ENCODE peak calls at places on chromosome 9, in six cellular contexts. B is caudate nucleus, Y is progenitor cell of endocrine pancreas, E is NCI-H187 treated with DMSO at 0.1 percent for 48 hours, N is mucosa of gallbladder, Z is H4. M is an unnamed sample.

GRCh38 chr9:117957267-117957666 is 253.1 kb downstream of the TLR4 start:
- DNase-seq in B (no peak), Y (no peak), E (peak), N (no peak), Z (peak), M (no peak)

GRCh38 chr9:103319979-103320378 is 324.8 kb downstream of the CYLC2 start:
- DNase-seq in B (no peak), Y (no peak), E (no peak), N (no peak), Z (peak), M (no peak)

GRCh38 chr9:16367605-16368424 is 502.7 kb downstream of the BNC2 start:
- DNase-seq in B (no peak), Y (no peak), E (no peak), N (no peak), Z (no peak), M (no peak)

GRCh38 chr9:123481209-123481865 is 125.3 kb downstream of the CRB2 start:
- DNase-seq in B (no peak), Y (no peak), E (no peak), N (no peak), Z (no peak), M (no peak)

GRCh38 chr9:133306242-133307194 is 29.5 kb downstream of the SURF6 start:
- DNase-seq in B (no peak), Y (no peak), E (no peak), N (no peak), Z (no peak), M (no peak)

GRCh38 chr9:121545875-121546423 is 46.3 kb upstream of the GGTA1 start:
- DNase-seq in B (peak), Y (peak), E (no peak), N (peak), Z (peak), M (peak)

GRCh38 chr9:128383007-128383753 is 12.0 kb downstream of the URM1 start:
- DNase-seq in B (peak), Y (no peak), E (no peak), N (no peak), Z (no peak), M (no peak)

GRCh38 chr9:133979921-133980863 is 11.9 kb downstream of the VAV2 start:
- DNase-seq in B (no peak), Y (no peak), E (no peak), N (no peak), Z (no peak), M (no peak)

GRCh38 chr9:96169901-96170300 is 132.1 kb downstream of the HSD17B3 start:
- DNase-seq in B (no peak), Y (no peak), E (no peak), N (peak), Z (peak), M (no peak)

GRCh38 chr9:108622467-108622866 is 233.3 kb downstream of the ACTL7B start:
- DNase-seq in B (no peak), Y (no peak), E (no peak), N (no peak), Z (no peak), M (no peak)

GRCh38 chr9:94554078-94554438 is 825 bp upstream of the PCAT7 start:
- DNase-seq in B (no peak), Y (no peak), E (no peak), N (no peak), Z (no peak), M (no peak)

GRCh38 chr9:124126571-124127289 is 115.2 kb downstream of the LHX2 start:
- DNase-seq in B (peak), Y (peak), E (no peak), N (peak), Z (peak), M (peak)

GRCh38 chr9:117703538-117703937 is 665 bp upstream of the TLR4 start:
- DNase-seq in B (no peak), Y (no peak), E (no peak), N (no peak), Z (peak), M (no peak)

GRCh38 chr9:11038956-11039355 is 426.2 kb upstream of the PTPRD start:
- DNase-seq in B (no peak), Y (no peak), E (no peak), N (no peak), Z (no peak), M (no peak)

GRCh38 chr9:136750526-136750925 is 2.2 kb upstream of the LCN6 start:
- DNase-seq in B (no peak), Y (no peak), E (no peak), N (no peak), Z (no peak), M (no peak)

GRCh38 chr9:123375725-123376132 is 19.7 kb downstream of the CRB2 start:
- DNase-seq in B (no peak), Y (no peak), E (no peak), N (no peak), Z (peak), M (no peak)

GRCh38 chr9:36842560-36843530 is 191.2 kb downstream of the PAX5 start:
- DNase-seq in B (no peak), Y (no peak), E (no peak), N (no peak), Z (no peak), M (no peak)

GRCh38 chr9:128946945-128947422 is 419 bp downstream of the DOLK start:
- DNase-seq in B (no peak), Y (no peak), E (no peak), N (peak), Z (no peak), M (no peak)